ENCODE peak calls at places on chromosome 10, in ten cellular contexts. R, Z, U, H, A, L, E, S, G and Y are unnamed samples.

GRCh38 chr10:99694171-99694570 is 34.9 kb downstream of the ENTPD7 start:
- DNase-seq in G (peak), Z (no peak), U (no peak), E (no peak), R (no peak), L (no peak), A (no peak), H (no peak), S (no peak), Y (no peak)

GRCh38 chr10:78028438-78029293 is 649 bp downstream of the POLR3A start:
- DNase-seq in G (peak), L (no peak), Z (peak), E (no peak), H (peak), R (peak), U (no peak), A (no peak), S (peak), Y (no peak)

GRCh38 chr10:101050206-101051069 is 11.4 kb upstream of the KAZALD1 start:
- DNase-seq in U (peak), H (peak), A (peak), E (peak), Z (peak), G (peak), R (peak), S (peak), L (peak), Y (peak)

GRCh38 chr10:49056356-49056755 is 59.0 kb downstream of the VSTM4 start:
- DNase-seq in S (no peak), H (no peak), U (no peak), G (no peak), A (no peak), R (no peak), Z (no peak), L (no peak), E (no peak), Y (no peak)

GRCh38 chr10:9508616-9509015 is 1454.1 kb downstream of the GATA3 start:
- DNase-seq in H (no peak), U (no peak), L (no peak), E (no peak), R (no peak), S (no peak), G (no peak), Z (no peak), A (no peak), Y (no peak)

GRCh38 chr10:43781480-43782361 is 133.0 kb upstream of the ZNF32 start:
- DNase-seq in L (no peak), R (peak), Z (no peak), E (no peak), A (no peak), S (no peak), H (peak), U (peak), G (no peak), Y (no peak)

GRCh38 chr10:93435621-93436385 is 46.3 kb downstream of the MYOF start:
- DNase-seq in G (no peak), U (no peak), Z (no peak), A (no peak), S (peak), H (no peak), L (no peak), E (no peak), R (no peak), Y (no peak)

GRCh38 chr10:98420786-98421185 is 5.8 kb upstream of the PYROXD2 start:
- DNase-seq in E (no peak), H (no peak), Z (no peak), A (no peak), L (no peak), S (peak), G (no peak), R (no peak), U (no peak), Y (no peak)